ENCODE peak calls at places on chromosome 21, in nine cellular contexts. O is tibial nerve; L is lower lobe of right lung; V is heart left ventricle; Q is left lung; Y is right lobe of liver; Z is CD4-positive, alpha-beta T cell; S is aorta; K is kidney. N is an unnamed sample. For H3K9me3, the result is how much of the 10 kb centered on the place peaks cover.

GRCh38 chr21:37145635-37146111 is 72.6 kb downstream of the TTC3 start:
- DNase-seq in O (no peak), L (no peak), V (no peak), Q (no peak), Y (no peak), Z (no peak), S (no peak), K (no peak), N (no peak)

GRCh38 chr21:42563261-42564045 is 49.8 kb downstream of the SLC37A1 start:
- DNase-seq in O (no peak), L (peak), V (no peak), Q (peak), Y (peak), Z (no peak), S (peak), K (peak), N (no peak)

GRCh38 chr21:44013380-44014088 is 1.4 kb downstream of the TRAPPC10 start:
- DNase-seq in O (no peak), L (no peak), V (no peak), Q (no peak), Y (no peak), Z (no peak), S (no peak), K (no peak), N (peak)

GRCh38 chr21:29258626-29259335 is 39.9 kb upstream of the BACH1 start:
- DNase-seq in O (no peak), L (no peak), V (no peak), Q (no peak), Y (no peak), Z (no peak), S (no peak), K (no peak), N (no peak)

GRCh38 chr21:34965200-34966174 is 83.6 kb downstream of the RUNX1 start:
- DNase-seq in O (no peak), L (no peak), V (no peak), Q (no peak), Y (no peak), Z (no peak), S (no peak), K (no peak), N (no peak)

GRCh38 chr21:34836103-34836932 is 167.5 kb downstream of the CLIC6 start:
- DNase-seq in O (peak), L (peak), V (no peak), Q (peak), Y (peak), Z (no peak), S (peak), K (peak), N (no peak)

GRCh38 chr21:30101967-30102366 is 64.6 kb downstream of the CLDN17 start:
- DNase-seq in O (no peak), L (no peak), V (no peak), Q (no peak), Y (no peak), Z (no peak), S (no peak), K (no peak), N (no peak)

GRCh38 chr21:29075706-29076447 is 2.4 kb upstream of the CCT8 start:
- DNase-seq in O (no peak), L (no peak), V (no peak), Q (no peak), Y (no peak), Z (no peak), S (no peak), K (no peak), N (no peak)

GRCh38 chr21:34688145-34688544 is 19.4 kb downstream of the CLIC6 start:
- DNase-seq in O (no peak), L (no peak), V (no peak), Q (no peak), Y (no peak), Z (no peak), S (no peak), K (no peak), N (no peak)

GRCh38 chr21:33451634-33452071 is 28.1 kb downstream of the TMEM50B start:
- DNase-seq in O (no peak), L (no peak), V (no peak), Q (no peak), Y (peak), Z (no peak), S (no peak), K (no peak), N (no peak)
- H3K27ac ChIP-seq in O (no peak), L (no peak), V (no peak), Q (no peak), Y (no peak), Z (no peak), S (no peak), K (no peak), N (no peak)

GRCh38 chr21:24450119-24450518 is 1157.2 kb downstream of the MRPL39 start:
- DNase-seq in O (no peak), L (no peak), V (no peak), Q (no peak), Y (no peak), Z (no peak), S (no peak), K (no peak), N (no peak)
- H3K9me3 ChIP-seq in O (under half), L (under half), V (under half), Q (under half), Y (under half), Z (under half), S (under half), K (under half), N (under half)

GRCh38 chr21:14753466-14754258 is 207.5 kb upstream of the SAMSN1 start:
- DNase-seq in O (no peak), L (no peak), V (no peak), Q (no peak), Y (no peak), Z (no peak), S (no peak), K (no peak), N (no peak)

GRCh38 chr21:14754259-14754604 is 208.1 kb upstream of the SAMSN1 start:
- DNase-seq in O (no peak), L (no peak), V (no peak), Q (no peak), Y (no peak), Z (no peak), S (no peak), K (no peak), N (no peak)

GRCh38 chr21:14751602-14752001 is 205.5 kb upstream of the SAMSN1 start:
- DNase-seq in O (no peak), L (no peak), V (no peak), Q (no peak), Y (no peak), Z (no peak), S (no peak), K (no peak), N (no peak)

GRCh38 chr21:14752006-14752909 is 206.1 kb upstream of the SAMSN1 start:
- DNase-seq in O (no peak), L (no peak), V (no peak), Q (no peak), Y (no peak), Z (no peak), S (no peak), K (no peak), N (no peak)

GRCh38 chr21:14753069-14753465 is 207.0 kb upstream of the SAMSN1 start:
- DNase-seq in O (no peak), L (no peak), V (no peak), Q (no peak), Y (no peak), Z (no peak), S (no peak), K (no peak), N (no peak)
- H3K27ac ChIP-seq in O (no peak), L (no peak), V (no peak), Q (no peak), Y (no peak), Z (no peak), S (no peak), K (no peak), N (no peak)

DNA sequence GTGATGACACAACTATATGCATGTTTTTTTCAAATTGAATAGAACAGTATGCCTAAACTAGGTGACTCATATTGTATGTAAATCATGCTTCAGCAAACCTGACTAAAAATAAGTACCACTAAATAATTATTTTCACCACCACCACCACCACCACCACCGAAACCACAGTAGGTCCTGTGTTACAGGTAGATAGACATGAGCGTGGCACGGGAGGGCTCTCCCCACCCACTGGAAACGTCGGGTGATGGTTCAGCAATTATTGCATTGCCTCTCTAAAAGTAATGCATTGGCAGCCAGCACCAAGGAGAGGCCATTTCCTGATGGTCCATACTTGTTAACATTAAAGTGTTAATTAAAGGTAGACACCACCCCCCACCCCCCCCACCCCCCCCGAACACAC is 297.0 kb upstream of the NCAM2 start:
- DNase-seq in O (no peak), L (no peak), V (no peak), Q (no peak), Y (no peak), Z (no peak), S (no peak), K (peak), N (no peak)
- H3K9me3 ChIP-seq in O (under half), L (under half), V (under half), Q (under half), Y (under half), Z (under half), S (under half), K (under half), N (under half)

GRCh38 chr21:39374046-39374445 is 25.2 kb upstream of the HMGN1 start:
- DNase-seq in O (no peak), L (no peak), V (no peak), Q (no peak), Y (no peak), Z (no peak), S (no peak), K (no peak), N (no peak)

GRCh38 chr21:39379986-39380891 is 31.4 kb upstream of the HMGN1 start:
- DNase-seq in O (peak), L (peak), V (peak), Q (peak), Y (peak), Z (peak), S (peak), K (peak), N (peak)

GRCh38 chr21:39381009-39381408 is 32.1 kb upstream of the HMGN1 start:
- DNase-seq in O (no peak), L (no peak), V (no peak), Q (no peak), Y (no peak), Z (no peak), S (no peak), K (no peak), N (no peak)

GRCh38 chr21:39375446-39375845 is 26.6 kb upstream of the HMGN1 start:
- DNase-seq in O (no peak), L (no peak), V (no peak), Q (no peak), Y (no peak), Z (no peak), S (no peak), K (no peak), N (no peak)

GRCh38 chr21:39377444-39378050 is 28.7 kb upstream of the HMGN1 start:
- DNase-seq in O (no peak), L (no peak), V (no peak), Q (no peak), Y (no peak), Z (no peak), S (no peak), K (no peak), N (peak)
- H3K27ac ChIP-seq in O (no peak), L (no peak), V (no peak), Q (no peak), Y (no peak), Z (no peak), S (no peak), K (no peak), N (no peak)

GRCh38 chr21:45670731-45671130 is 27.2 kb downstream of the PCBP3 start:
- DNase-seq in O (no peak), L (no peak), V (no peak), Q (no peak), Y (no peak), Z (no peak), S (no peak), K (no peak), N (no peak)
- H3K9me3 ChIP-seq in O (under half), L (under half), V (under half), Q (under half), Y (under half), Z (under half), S (under half), K (under half), N (under half)

GRCh38 chr21:24045373-24045772 is 1561.9 kb downstream of the MRPL39 start:
- DNase-seq in O (no peak), L (no peak), V (no peak), Q (no peak), Y (no peak), Z (no peak), S (no peak), K (no peak), N (no peak)
- H3K27ac ChIP-seq in O (no peak), L (no peak), V (no peak), Q (no peak), Y (no peak), Z (no peak), S (no peak), K (no peak), N (no peak)

GRCh38 chr21:27382404-27382803 is 415.5 kb upstream of the ADAMTS5 start:
- DNase-seq in O (no peak), L (no peak), V (no peak), Q (no peak), Y (no peak), Z (no peak), S (no peak), K (no peak), N (no peak)
- H3K9me3 ChIP-seq in O (under half), L (under half), V (under half), Q (under half), Y (under half), Z (under half), S (under half), K (under half), N (under half)

GRCh38 chr21:14617836-14618235 is 71.7 kb upstream of the SAMSN1 start:
- DNase-seq in O (no peak), L (no peak), V (no peak), Q (no peak), Y (no peak), Z (no peak), S (no peak), K (no peak), N (no peak)

GRCh38 chr21:14617040-14617393 is 70.9 kb upstream of the SAMSN1 start:
- DNase-seq in O (no peak), L (no peak), V (no peak), Q (no peak), Y (no peak), Z (no peak), S (no peak), K (no peak), N (no peak)

GRCh38 chr21:14616303-14617039 is 70.4 kb upstream of the SAMSN1 start:
- DNase-seq in O (no peak), L (no peak), V (no peak), Q (no peak), Y (no peak), Z (no peak), S (no peak), K (no peak), N (no peak)

GRCh38 chr21:14614287-14614686 is 68.2 kb upstream of the SAMSN1 start:
- DNase-seq in O (no peak), L (no peak), V (no peak), Q (no peak), Y (no peak), Z (no peak), S (no peak), K (no peak), N (no peak)

GRCh38 chr21:14620152-14620551 is 74.0 kb upstream of the SAMSN1 start:
- DNase-seq in O (no peak), L (no peak), V (no peak), Q (no peak), Y (no peak), Z (no peak), S (no peak), K (no peak), N (peak)
- H3K27ac ChIP-seq in O (no peak), L (no peak), V (no peak), Q (no peak), Y (no peak), Z (no peak), S (no peak), K (no peak), N (no peak)

DNA sequence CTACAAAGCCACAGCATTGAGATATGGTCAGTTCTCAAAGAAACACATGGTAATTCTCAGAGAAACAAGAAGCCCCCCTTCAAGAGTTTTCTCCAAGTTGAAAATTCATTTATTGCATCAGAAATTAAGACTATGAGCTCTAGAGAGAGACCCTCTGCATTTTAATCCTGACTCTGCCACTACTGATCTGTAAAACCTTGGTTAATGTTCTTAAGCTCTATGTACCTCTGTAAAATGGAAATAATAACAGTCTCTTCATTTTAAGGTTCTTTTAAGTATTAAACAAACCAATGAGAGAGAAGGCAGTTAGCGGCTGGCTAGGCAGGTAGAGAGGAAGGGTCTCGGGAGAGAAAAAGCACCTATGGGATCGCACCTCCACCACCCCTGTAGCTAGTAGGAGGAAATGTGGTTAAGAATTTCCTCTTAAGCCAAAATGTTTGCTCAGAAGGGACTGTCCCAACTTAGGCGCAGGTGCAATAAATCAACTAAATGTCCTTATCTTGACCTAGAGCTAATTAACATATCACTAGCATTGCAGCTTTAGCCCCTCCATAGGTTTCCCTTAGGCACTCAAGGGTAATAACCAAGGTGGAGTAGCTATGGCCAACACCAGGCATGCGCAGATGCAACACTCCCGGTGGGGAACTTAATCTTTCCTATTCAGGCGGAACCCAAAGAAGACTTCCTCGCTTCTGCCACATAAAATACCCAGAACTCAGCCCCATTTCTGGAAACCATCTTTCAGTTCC is 1685.4 kb downstream of the MRPL39 start:
- DNase-seq in O (no peak), L (no peak), V (no peak), Q (no peak), Y (no peak), Z (no peak), S (no peak), K (no peak), N (no peak)
- H3K9me3 ChIP-seq in O (under half), L (under half), V (under half), Q (under half), Y (under half), Z (under half), S (under half), K (under half), N (under half)